ENCODE peak calls at places on chromosomes 16 and 17, in five cellular contexts. Q, S, X, P and B are unnamed samples.
A peak's percentile ranks its signal among the peaks of the same experiment; 100 is the strongest.

GRCh38 chr16:84266451-84266850 is 26.6 kb upstream of the KCNG4 start:
- DNase-seq in Q (peak; percentile 71), S (no peak), X (peak; percentile 93), P (no peak), B (peak; percentile 87)

GRCh38 chr16:73023752-73024570 is 24.0 kb downstream of the ZFHX3 start:
- DNase-seq in Q (no peak), S (no peak), X (no peak), P (no peak), B (no peak)

GRCh38 chr16:23124315-23124714 is 24.9 kb downstream of the USP31 start:
- DNase-seq in Q (peak; percentile 85), S (no peak), X (no peak), P (no peak), B (no peak)

GRCh38 chr17:79338589-79338988 is 264.0 kb downstream of the ENGASE start:
- DNase-seq in Q (no peak), S (no peak), X (no peak), P (no peak), B (no peak)

GRCh38 chr17:51445934-51446333 is 185.6 kb downstream of the UTP18 start:
- DNase-seq in Q (no peak), S (no peak), X (no peak), P (no peak), B (no peak)

GRCh38 chr16:4416200-4417032 is at the start of gene CORO7:
- DNase-seq in Q (peak; percentile 93), S (peak; percentile 98), X (peak; percentile 69), P (peak; percentile 95), B (peak; percentile 98)

GRCh38 chr16:19879241-19879792 is 5.3 kb downstream of the GPRC5B start:
- DNase-seq in Q (no peak), S (no peak), X (no peak), P (no peak), B (no peak)

GRCh38 chr17:27290916-27291598 is 2.9 kb upstream of the WSB1 start:
- DNase-seq in Q (no peak), S (no peak), X (no peak), P (no peak), B (no peak)

GRCh38 chr16:83994087-83994486 is 26.0 kb downstream of the NECAB2 start:
- DNase-seq in Q (no peak), S (no peak), X (peak; percentile 31), P (no peak), B (no peak)

GRCh38 chr17:258906-259305 is 77.5 kb upstream of the DOC2B start:
- DNase-seq in Q (no peak), S (peak; percentile 20), X (no peak), P (no peak), B (peak; percentile 5)

GRCh38 chr16:67966549-67967182 is 1.8 kb downstream of the SLC12A4 start:
- DNase-seq in Q (peak; percentile 29), S (no peak), X (peak; percentile 24), P (peak; percentile 54), B (no peak)

GRCh38 chr16:71645450-71645849 is 19.5 kb downstream of the MARVELD3 start:
- DNase-seq in Q (no peak), S (no peak), X (no peak), P (no peak), B (no peak)

GRCh38 chr17:27400991-27401390 is 55.3 kb upstream of the KSR1 start:
- DNase-seq in Q (no peak), S (peak; percentile 17), X (no peak), P (no peak), B (no peak)

GRCh38 chr17:44355642-44356099 is 8.0 kb downstream of the FAM171A2 start:
- DNase-seq in Q (no peak), S (no peak), X (no peak), P (no peak), B (no peak)

GRCh38 chr16:48165961-48166578 is 10.3 kb upstream of the ABCC12 start:
- DNase-seq in Q (no peak), S (no peak), X (no peak), P (no peak), B (no peak)

GRCh38 chr17:33779399-33779697 is 475.7 kb upstream of the CCL2 start:
- DNase-seq in Q (no peak), S (no peak), X (no peak), P (no peak), B (no peak)

GRCh38 chr17:17275991-17276390 is 5.1 kb downstream of the COPS3 start:
- DNase-seq in Q (no peak), S (no peak), X (no peak), P (no peak), B (no peak)

GRCh38 chr16:81140930-81141780 is 45.0 kb upstream of the GCSH start:
- DNase-seq in Q (no peak), S (no peak), X (peak; percentile 45), P (no peak), B (no peak)

GRCh38 chr17:49979748-49980479 is 10.9 kb downstream of the DLX4 start:
- DNase-seq in Q (no peak), S (no peak), X (no peak), P (no peak), B (no peak)

GRCh38 chr16:3740934-3741333 is 23.6 kb upstream of the TRAP1 start:
- DNase-seq in Q (no peak), S (no peak), X (no peak), P (no peak), B (no peak)

GRCh38 chr16:53546988-53547391 is 44.0 kb upstream of the AKTIP start:
- DNase-seq in Q (peak; percentile 17), S (no peak), X (peak; percentile 15), P (no peak), B (no peak)

GRCh38 chr16:48231675-48232214 is 12.4 kb upstream of the LONP2 start:
- DNase-seq in Q (peak; percentile 53), S (peak; percentile 44), X (peak; percentile 35), P (peak; percentile 16), B (peak; percentile 59)

GRCh38 chr16:30934827-30935557 is 11.6 kb downstream of the FBXL19 start:
- DNase-seq in Q (peak; percentile 56), S (peak; percentile 37), X (no peak), P (no peak), B (peak; percentile 42)

GRCh38 chr17:49993423-49994037 is 1.5 kb downstream of the DLX3 start:
- DNase-seq in Q (no peak), S (peak; percentile 43), X (no peak), P (no peak), B (no peak)

GRCh38 chr16:59213952-59214351 is 479.8 kb upstream of the GOT2 start:
- DNase-seq in Q (no peak), S (no peak), X (no peak), P (no peak), B (no peak)

GRCh38 chr16:72990571-72990970 is 57.4 kb downstream of the ZFHX3 start:
- DNase-seq in Q (no peak), S (no peak), X (no peak), P (no peak), B (no peak)

GRCh38 chr16:62041401-62041800 is 5.2 kb upstream of the CDH8 start:
- DNase-seq in Q (no peak), S (no peak), X (no peak), P (no peak), B (no peak)
- H3K9me3 ChIP-seq in Q (no peaks in the 10 kb centered on the region), S (no peaks in the 10 kb centered on the region), X (peaks cover 5% of the 10 kb centered on the region), P (no peaks in the 10 kb centered on the region), B (no peaks in the 10 kb centered on the region)

DNA sequence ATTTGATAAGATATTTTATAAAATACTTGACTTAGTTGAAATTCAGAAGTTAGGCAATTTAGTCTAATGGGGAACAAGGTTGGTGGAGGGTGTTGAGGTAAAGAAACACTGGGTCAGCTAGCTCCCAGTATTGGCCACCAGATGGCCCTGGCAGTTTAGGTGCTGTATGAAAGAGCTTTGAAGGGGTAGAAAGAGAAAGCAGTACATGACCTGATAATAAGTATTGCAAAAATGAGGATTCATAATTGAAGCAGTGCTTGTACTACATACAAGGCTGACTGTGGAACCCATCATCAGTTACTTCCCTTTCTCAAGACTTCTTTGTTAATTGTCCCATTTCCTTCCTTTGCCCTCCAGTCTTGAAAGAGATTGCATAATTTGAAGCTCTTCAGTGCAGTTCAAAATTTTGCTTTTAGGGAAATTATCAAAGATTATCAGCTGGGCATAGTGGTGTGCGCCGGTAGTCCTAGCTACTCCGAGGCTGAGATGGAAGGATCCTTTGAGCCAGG is 29.4 kb downstream of the TANC2 start:
- DNase-seq in Q (peak; percentile 45), S (peak; percentile 45), X (peak; percentile 38), P (no peak), B (no peak)
- TF ChIP-seq CTCF in Q (peak; percentile 57), S (peak; percentile 45), X (peak; percentile 94), P (no peak), B (peak; percentile 51)

GRCh38 chr17:71628306-71628705 is 492.5 kb upstream of the SOX9 start:
- DNase-seq in Q (no peak), S (no peak), X (no peak), P (no peak), B (no peak)
- TF ChIP-seq POLR2A in Q (no peak), S (no peak), X (no peak), P (no peak), B (no peak)

DNA sequence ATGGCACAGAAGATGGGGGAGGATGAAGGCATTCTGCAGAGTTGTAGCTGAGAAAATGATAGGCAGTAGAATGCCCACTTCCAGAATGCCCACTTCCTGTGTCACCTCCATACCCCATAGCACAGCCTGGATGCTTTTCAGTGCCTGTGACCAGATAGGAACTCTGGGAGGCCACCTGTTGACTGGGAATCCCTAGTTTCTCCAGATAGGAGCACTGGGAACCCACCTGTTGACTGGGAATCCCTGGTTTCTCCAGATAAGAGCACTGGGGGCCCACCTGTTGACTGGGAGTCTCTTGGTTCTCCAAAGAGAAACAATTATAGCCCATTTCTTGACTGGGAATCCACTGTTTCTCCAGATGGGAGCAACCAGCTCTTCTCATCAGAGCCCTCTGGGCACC is 11.6 kb downstream of the CPHXL start:
- DNase-seq in Q (no peak), S (no peak), X (no peak), P (no peak), B (no peak)
- H3K9me3 ChIP-seq in Q (no peaks in the 10 kb centered on the region), S (no peaks in the 10 kb centered on the region), X (no peaks in the 10 kb centered on the region), P (no peaks in the 10 kb centered on the region), B (no peaks in the 10 kb centered on the region)